ENCODE peak calls at places on chromosome 20, in eight cellular contexts. F, J, V, C, N, K, T and S are unnamed samples.

GRCh38 chr20:50242548-50242862 is 51.9 kb downstream of the CEBPB start:
- DNase-seq in T (no peak), K (no peak), V (no peak), J (no peak), F (no peak), N (no peak), C (no peak), S (no peak)

GRCh38 chr20:61597996-61598395 is 345.9 kb downstream of the CDH4 start:
- DNase-seq in C (no peak), V (no peak), F (no peak), T (no peak), K (no peak), N (no peak), J (no peak), S (no peak)

GRCh38 chr20:51460569-51461265 is 81.8 kb downstream of the NFATC2 start:
- DNase-seq in V (peak; percentile 26), F (peak; percentile 15), J (no peak), T (no peak), C (peak; percentile 76), K (no peak), N (no peak), S (no peak)

GRCh38 chr20:4227085-4227821 is 211.9 kb upstream of the RNF24 start:
- DNase-seq in N (peak; percentile 80), C (no peak), K (no peak), T (no peak), V (no peak), J (no peak), F (no peak), S (peak; percentile 84)

GRCh38 chr20:12535770-12536169 is 473.0 kb upstream of the SPTLC3 start:
- DNase-seq in F (no peak), T (no peak), J (no peak), N (peak; percentile 42), C (no peak), K (no peak), V (no peak), S (no peak)

GRCh38 chr20:47156431-47156841 is 200.1 kb downstream of the ZMYND8 start:
- DNase-seq in J (no peak), N (no peak), K (no peak), C (no peak), T (no peak), F (no peak), V (no peak), S (peak; percentile 12)

GRCh38 chr20:40982415-40983145 is 46.0 kb upstream of the TOP1 start:
- DNase-seq in C (no peak), N (no peak), F (no peak), J (no peak), V (no peak), K (no peak), T (no peak), S (no peak)

GRCh38 chr20:4445780-4446179 is 275.9 kb upstream of the PRND start:
- DNase-seq in T (no peak), N (no peak), F (no peak), K (no peak), V (no peak), C (no peak), J (no peak), S (peak; percentile 51)

DNA sequence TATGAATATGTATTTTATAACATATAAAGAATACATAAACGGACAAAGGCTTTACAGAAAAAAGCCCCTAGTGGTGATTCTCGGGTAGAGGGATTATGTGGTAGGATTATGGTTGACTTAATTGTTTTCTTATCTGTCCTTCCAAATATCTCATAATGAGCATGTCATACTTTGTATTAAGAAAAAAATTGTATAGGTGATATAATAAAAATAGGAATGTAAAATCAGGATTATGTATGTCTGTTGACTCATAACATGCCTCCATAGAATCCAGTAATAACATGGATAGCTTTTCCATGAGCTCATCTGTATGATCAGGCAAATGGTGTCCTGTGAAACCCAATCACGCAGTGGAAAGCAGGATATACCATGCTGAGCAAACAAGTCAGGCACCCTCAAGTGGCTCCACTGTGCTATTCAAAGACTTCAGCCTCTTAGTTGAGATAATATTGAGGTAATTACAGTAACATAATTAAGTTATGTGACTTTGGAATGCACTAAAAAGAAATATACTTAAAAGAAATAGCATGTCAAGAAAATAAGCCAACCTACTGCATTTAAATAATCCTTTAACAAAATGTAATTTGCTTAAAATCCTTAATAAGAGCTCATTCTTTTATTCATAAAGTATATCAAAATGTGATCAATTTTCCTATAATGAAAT is 39.6 kb upstream of the PRELID3B start:
- DNase-seq in F (no peak), K (no peak), T (no peak), N (peak; percentile 21), C (no peak), J (no peak), V (no peak), S (peak; percentile 61)
- TF ChIP-seq CTCF in F (no peak), K (peak; percentile 64), T (peak; percentile 41), N (no peak), C (no peak), J (no peak), V (no peak), S (peak; percentile 29)

GRCh38 chr20:19908586-19908985 is 108.6 kb upstream of the NAA20 start:
- DNase-seq in C (no peak), K (no peak), N (no peak), V (no peak), J (no peak), T (no peak), F (no peak), S (no peak)

GRCh38 chr20:19903168-19903676 is 113.9 kb upstream of the NAA20 start:
- DNase-seq in J (no peak), F (peak; percentile 52), T (peak; percentile 59), C (no peak), K (no peak), V (no peak), N (peak; percentile 10), S (peak; percentile 43)

GRCh38 chr20:19909696-19910095 is 107.5 kb upstream of the NAA20 start:
- DNase-seq in V (peak; percentile 89), K (no peak), F (peak; percentile 52), N (no peak), C (peak; percentile 82), J (peak; percentile 77), T (peak; percentile 58), S (no peak)

GRCh38 chr20:19911810-19912382 is 105.3 kb upstream of the NAA20 start:
- DNase-seq in N (no peak), J (no peak), T (no peak), F (no peak), C (no peak), K (no peak), V (no peak), S (no peak)

DNA sequence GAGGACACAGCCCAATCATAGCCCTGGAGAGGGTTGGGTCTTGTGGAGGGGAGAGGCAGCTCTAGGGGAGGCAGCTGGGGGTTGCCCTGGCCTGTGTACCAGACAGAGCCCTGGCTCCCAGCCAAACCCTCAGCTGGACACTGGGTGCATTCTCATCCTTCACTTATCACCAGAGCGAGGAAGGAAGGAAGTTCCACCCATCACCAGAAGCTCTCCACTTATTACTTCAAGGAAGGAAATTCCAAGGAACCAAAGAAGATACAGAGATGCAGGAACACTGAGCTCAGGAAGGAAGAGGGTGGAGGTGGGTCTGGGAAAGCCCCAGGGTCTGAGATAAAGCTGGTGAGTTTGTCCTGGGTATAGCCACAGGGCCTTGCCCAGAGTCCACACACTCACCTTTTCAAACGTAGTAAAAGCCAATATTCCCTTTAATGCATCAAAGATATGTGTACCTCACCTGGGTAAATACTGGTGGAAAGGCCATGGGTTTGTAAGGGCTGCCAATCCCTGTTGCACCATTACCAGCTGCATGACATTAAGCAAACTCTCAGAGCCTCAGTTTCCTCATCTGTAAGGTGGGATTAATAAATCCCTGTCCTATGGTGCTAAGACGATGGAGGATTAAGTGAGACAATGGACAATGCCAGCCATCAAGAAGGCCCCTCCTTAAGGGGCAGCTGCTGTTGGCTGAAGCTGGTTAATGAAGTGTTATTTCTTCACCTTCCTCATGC is 109.7 kb upstream of the NAA20 start:
- DNase-seq in C (no peak), J (peak; percentile 65), T (no peak), K (no peak), F (no peak), V (no peak), N (no peak), S (no peak)
- H3K4me3 ChIP-seq in C (no peak overlapping the region), J (no peak overlapping the region), T (no peak overlapping the region), K (no peak overlapping the region), F (no peak overlapping the region), V (no peak overlapping the region), N (no peak overlapping the region), S (no peak overlapping the region)

GRCh38 chr20:35344354-35344837 is 52.2 kb upstream of the FAM83C start:
- DNase-seq in C (no peak), F (peak; percentile 91), V (no peak), J (peak; percentile 56), N (no peak), K (no peak), T (peak; percentile 69), S (peak; percentile 92)

GRCh38 chr20:35345189-35345588 is 53.0 kb upstream of the FAM83C start:
- DNase-seq in T (no peak), V (no peak), F (no peak), C (no peak), J (no peak), N (no peak), K (no peak), S (no peak)

GRCh38 chr20:35340436-35340835 is 48.2 kb upstream of the FAM83C start:
- DNase-seq in N (no peak), K (no peak), T (no peak), J (no peak), F (no peak), C (no peak), V (no peak), S (no peak)

GRCh38 chr20:35341366-35342028 is 49.3 kb upstream of the FAM83C start:
- DNase-seq in T (no peak), V (no peak), C (no peak), J (no peak), K (no peak), N (no peak), F (no peak), S (peak; percentile 32)

DNA sequence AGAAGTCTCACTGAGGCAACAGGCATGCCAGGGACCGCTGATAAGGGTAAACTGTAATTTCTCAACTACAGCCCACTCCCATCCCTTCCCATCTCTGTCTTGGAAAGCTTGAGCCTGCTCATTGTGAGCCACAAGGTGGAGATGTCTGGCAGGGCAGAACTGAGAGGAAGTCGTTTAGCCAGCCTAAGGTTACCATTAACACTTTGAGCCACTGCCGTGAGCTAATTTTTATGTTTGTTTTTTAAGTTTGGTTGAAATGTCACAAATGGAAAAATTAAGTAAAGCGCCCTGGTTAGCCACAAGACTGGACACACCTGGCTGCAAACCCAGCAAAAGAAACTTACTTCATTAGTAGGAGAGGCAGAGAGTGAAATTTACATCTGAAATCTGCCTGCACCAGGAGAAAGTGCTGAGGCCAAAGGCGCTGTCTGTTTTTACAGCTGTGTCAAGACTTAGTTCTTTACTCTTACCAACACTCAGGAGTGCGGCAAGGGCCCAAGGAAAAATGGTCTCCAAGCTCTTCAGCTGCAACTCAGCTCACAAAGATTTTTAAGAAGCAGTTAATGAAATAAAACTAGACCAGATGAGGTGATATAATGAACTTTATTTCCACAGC is 50.0 kb upstream of the FAM83C start:
- DNase-seq in K (no peak), V (no peak), J (no peak), T (no peak), N (peak; percentile 58), F (no peak), C (no peak), S (peak; percentile 30)
- TF ChIP-seq CTCF in K (no peak), V (no peak), J (no peak), T (no peak), N (peak; percentile 67), F (no peak), C (no peak), S (peak; percentile 19)

GRCh38 chr20:56558968-56559367 is 25.9 kb downstream of the FAM209B start:
- DNase-seq in V (no peak), T (no peak), F (no peak), J (peak; percentile 16), C (no peak), N (no peak), K (no peak), S (no peak)

GRCh38 chr20:56552911-56553629 is 20.0 kb downstream of the FAM209B start:
- DNase-seq in J (no peak), C (no peak), N (no peak), F (no peak), V (no peak), T (no peak), K (no peak), S (no peak)

GRCh38 chr20:56551571-56551970 is 18.5 kb downstream of the FAM209B start:
- DNase-seq in F (no peak), J (no peak), T (no peak), N (no peak), V (no peak), K (no peak), C (no peak), S (no peak)

GRCh38 chr20:56554869-56555268 is 21.8 kb downstream of the FAM209B start:
- DNase-seq in K (no peak), N (peak; percentile 49), V (no peak), C (no peak), J (no peak), T (peak; percentile 38), F (no peak), S (peak; percentile 96)
- H3K4me3 ChIP-seq in K (no peak overlapping the region), N (no peak overlapping the region), V (no peak overlapping the region), C (no peak overlapping the region), J (no peak overlapping the region), T (no peak overlapping the region), F (no peak overlapping the region), S (no peak overlapping the region)